ENCODE peak calls at places on chromosomes 16 and 17, in nine cellular contexts. B, U, V, M, W, P, H, L and O are unnamed samples.

GRCh38 chr17:44345497-44346026 is 460 bp downstream of the GRN start:
- DNase-seq in B (no peak), U (peak), V (peak), M (peak), W (no peak), P (no peak), H (no peak), L (peak), O (peak)

GRCh38 chr17:10171581-10171981 is 26.8 kb downstream of the GAS7 start:
- DNase-seq in B (no peak), U (no peak), V (peak), M (no peak), W (no peak), P (no peak), H (no peak), L (no peak), O (no peak)

GRCh38 chr16:56337131-56337857 is 88.1 kb downstream of the AMFR start:
- DNase-seq in B (no peak), U (no peak), V (no peak), M (no peak), W (no peak), P (no peak), H (no peak), L (no peak), O (no peak)

GRCh38 chr16:54722210-54722676 is 208.4 kb upstream of the IRX5 start:
- DNase-seq in B (no peak), U (no peak), V (no peak), M (no peak), W (peak), P (no peak), H (no peak), L (no peak), O (no peak)

GRCh38 chr17:38397227-38397626 is 31.0 kb upstream of the ARHGAP23 start:
- DNase-seq in B (no peak), U (no peak), V (no peak), M (no peak), W (no peak), P (no peak), H (no peak), L (no peak), O (no peak)

GRCh38 chr16:76756423-76756822 is 434.6 kb upstream of the MON1B start:
- DNase-seq in B (no peak), U (no peak), V (no peak), M (no peak), W (no peak), P (no peak), H (no peak), L (no peak), O (no peak)

GRCh38 chr16:27318399-27319256 is 4.9 kb downstream of the IL4R start:
- DNase-seq in B (peak), U (no peak), V (peak), M (no peak), W (no peak), P (no peak), H (no peak), L (peak), O (no peak)

GRCh38 chr17:37571674-37572073 is 37.5 kb downstream of the SYNRG start:
- DNase-seq in B (no peak), U (no peak), V (peak), M (no peak), W (no peak), P (no peak), H (no peak), L (no peak), O (no peak)

GRCh38 chr16:13070268-13070667 is 168.9 kb downstream of the SHISA9 start:
- DNase-seq in B (no peak), U (no peak), V (no peak), M (no peak), W (no peak), P (no peak), H (peak), L (no peak), O (no peak)

GRCh38 chr17:42518046-42518754 is 17.8 kb upstream of the NAGLU start:
- DNase-seq in B (no peak), U (peak), V (peak), M (peak), W (peak), P (peak), H (no peak), L (peak), O (peak)

GRCh38 chr17:335691-336090 is 16.9 kb downstream of the RPH3AL start:
- DNase-seq in B (no peak), U (no peak), V (no peak), M (no peak), W (no peak), P (no peak), H (no peak), L (no peak), O (no peak)

GRCh38 chr17:68694791-68695485 is 93.8 kb upstream of the FAM20A start:
- DNase-seq in B (no peak), U (no peak), V (no peak), M (no peak), W (no peak), P (no peak), H (no peak), L (no peak), O (no peak)

GRCh38 chr17:12983986-12984932 is 33.6 kb downstream of the ELAC2 start:
- DNase-seq in B (no peak), U (no peak), V (peak), M (peak), W (no peak), P (peak), H (no peak), L (peak), O (no peak)

GRCh38 chr16:79329163-79329521 is 271.4 kb downstream of the MAF start:
- DNase-seq in B (no peak), U (no peak), V (no peak), M (peak), W (no peak), P (no peak), H (no peak), L (no peak), O (no peak)

GRCh38 chr16:49603956-49604355 is 230.4 kb downstream of the C16orf78 start:
- DNase-seq in B (no peak), U (no peak), V (no peak), M (no peak), W (no peak), P (no peak), H (no peak), L (no peak), O (no peak)

GRCh38 chr16:81315271-81316175 is 761 bp downstream of the GAN start:
- DNase-seq in B (peak), U (peak), V (peak), M (peak), W (no peak), P (peak), H (no peak), L (peak), O (peak)

GRCh38 chr17:1532836-1533602 is 16.6 kb upstream of the INPP5K start:
- DNase-seq in B (peak), U (peak), V (no peak), M (no peak), W (no peak), P (no peak), H (peak), L (no peak), O (peak)

GRCh38 chr17:7017827-7018200 is 5.0 kb upstream of the BCL6B start:
- DNase-seq in B (no peak), U (no peak), V (no peak), M (no peak), W (no peak), P (no peak), H (no peak), L (no peak), O (no peak)

GRCh38 chr16:1308036-1308976 is 1.1 kb upstream of the UBE2I start:
- DNase-seq in B (no peak), U (peak), V (peak), M (no peak), W (no peak), P (no peak), H (no peak), L (no peak), O (peak)

GRCh38 chr17:73291260-73291801 is 20.5 kb downstream of the CDC42EP4 start:
- DNase-seq in B (peak), U (peak), V (peak), M (peak), W (no peak), P (peak), H (no peak), L (peak), O (peak)

GRCh38 chr17:21357696-21358095 is 18.5 kb upstream of the KCNJ12 start:
- DNase-seq in B (no peak), U (no peak), V (no peak), M (no peak), W (no peak), P (no peak), H (no peak), L (no peak), O (no peak)

GRCh38 chr17:1713878-1714487 is 3.8 kb upstream of the TLCD2 start:
- DNase-seq in B (no peak), U (peak), V (peak), M (no peak), W (no peak), P (no peak), H (no peak), L (no peak), O (no peak)

GRCh38 chr16:19588661-19589060 is 33.2 kb downstream of the VPS35L start:
- DNase-seq in B (no peak), U (no peak), V (no peak), M (no peak), W (no peak), P (no peak), H (no peak), L (no peak), O (no peak)

GRCh38 chr16:48901712-48902374 is 291.9 kb upstream of the N4BP1 start:
- DNase-seq in B (no peak), U (no peak), V (no peak), M (no peak), W (no peak), P (no peak), H (no peak), L (no peak), O (no peak)

GRCh38 chr17:57678393-57678792 is 66.7 kb downstream of the CCDC182 start:
- DNase-seq in B (no peak), U (no peak), V (no peak), M (no peak), W (no peak), P (no peak), H (no peak), L (no peak), O (no peak)

GRCh38 chr16:57304169-57305061 is 19.9 kb upstream of the PLLP start:
- DNase-seq in B (no peak), U (peak), V (peak), M (no peak), W (no peak), P (peak), H (no peak), L (peak), O (no peak)

GRCh38 chr16:88387941-88388627 is 5.3 kb downstream of the ZNF469 start:
- DNase-seq in B (no peak), U (peak), V (peak), M (no peak), W (no peak), P (no peak), H (no peak), L (no peak), O (no peak)

GRCh38 chr17:1491406-1492248 is 859 bp downstream of the MYO1C start:
- DNase-seq in B (peak), U (no peak), V (no peak), M (no peak), W (no peak), P (peak), H (no peak), L (peak), O (peak)

GRCh38 chr16:57416084-57416483 is 11.5 kb downstream of the CCL17 start:
- DNase-seq in B (no peak), U (no peak), V (no peak), M (no peak), W (no peak), P (no peak), H (no peak), L (no peak), O (no peak)

GRCh38 chr17:68511671-68512246 is 471 bp upstream of the PRKAR1A start:
- DNase-seq in B (peak), U (peak), V (peak), M (peak), W (no peak), P (peak), H (peak), L (peak), O (peak)

GRCh38 chr16:55035037-55035436 is 104.4 kb downstream of the IRX5 start:
- DNase-seq in B (no peak), U (peak), V (no peak), M (no peak), W (no peak), P (peak), H (no peak), L (no peak), O (peak)

GRCh38 chr16:19153876-19154275 is 14.2 kb upstream of the SYT17 start:
- DNase-seq in B (no peak), U (peak), V (peak), M (no peak), W (no peak), P (peak), H (no peak), L (no peak), O (peak)

GRCh38 chr17:77881545-77881944 is 77.0 kb upstream of the TNRC6C start:
- DNase-seq in B (peak), U (no peak), V (peak), M (peak), W (peak), P (peak), H (no peak), L (peak), O (peak)

GRCh38 chr17:2710804-2711607 is 558 bp downstream of the CLUH start:
- DNase-seq in B (no peak), U (no peak), V (no peak), M (no peak), W (no peak), P (no peak), H (no peak), L (no peak), O (peak)

GRCh38 chr17:63335818-63336217 is 110.3 kb downstream of the CYB561 start:
- DNase-seq in B (no peak), U (no peak), V (no peak), M (no peak), W (no peak), P (no peak), H (no peak), L (no peak), O (no peak)

GRCh38 chr16:67191995-67192681 is at the start of gene E2F4:
- DNase-seq in B (peak), U (peak), V (peak), M (peak), W (peak), P (peak), H (no peak), L (peak), O (peak)
- TF ChIP-seq POLR2A in B (peak), U (peak), V (peak), M (peak), W (peak), P (peak), H (peak), L (no peak), O (peak)

DNA sequence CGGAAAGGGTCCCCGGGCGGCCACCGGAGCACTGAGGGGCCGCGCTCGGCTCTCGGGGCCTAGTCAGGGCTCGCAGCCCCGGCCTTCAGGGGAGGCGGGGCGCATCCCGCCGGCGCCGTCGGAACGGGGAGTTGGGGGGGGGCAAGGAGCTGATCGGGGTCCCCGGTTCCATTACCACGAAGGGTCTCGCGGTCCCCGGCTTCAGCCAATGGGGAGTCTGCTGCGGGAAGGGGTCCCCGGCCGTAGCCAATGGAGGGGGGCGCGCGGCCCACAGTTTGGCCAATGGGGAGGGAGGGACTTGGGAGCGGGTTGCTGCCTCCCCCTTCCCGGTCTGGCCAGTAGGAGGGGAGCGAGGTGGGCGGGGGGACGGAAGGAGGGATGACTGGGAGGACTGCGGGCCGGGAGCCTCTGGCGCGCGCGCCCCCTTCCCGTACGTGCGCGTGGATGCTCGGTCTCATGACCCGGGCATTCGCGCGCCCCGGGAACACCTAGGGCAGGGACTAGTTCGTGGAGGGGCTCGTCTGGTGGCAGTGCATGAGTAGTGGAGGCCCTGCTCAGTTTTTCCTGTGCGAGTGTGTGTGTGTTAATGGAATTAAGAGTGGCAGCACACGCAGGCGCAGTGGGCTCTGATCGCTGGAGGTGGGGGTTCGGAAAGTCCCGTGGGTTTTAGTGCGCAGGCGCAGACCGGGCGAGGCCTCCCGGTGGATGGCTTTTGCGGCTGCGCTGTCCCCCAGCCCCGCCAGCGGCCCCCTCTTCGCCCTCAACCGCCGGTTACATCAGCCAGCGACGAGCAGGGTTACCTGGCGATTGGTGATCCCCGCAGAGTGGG is 1.1 kb downstream of the ATXN2L start:
- DNase-seq in B (peak), U (peak), V (peak), M (peak), W (peak), P (peak), H (peak), L (peak), O (peak)
- TF ChIP-seq POLR2A in B (no peak), U (peak), V (peak), M (peak), W (peak), P (peak), H (peak), L (no peak), O (peak)

GRCh38 chr16:70255584-70255983 is 3.8 kb upstream of the EXOSC6 start:
- DNase-seq in B (no peak), U (no peak), V (no peak), M (no peak), W (no peak), P (no peak), H (no peak), L (no peak), O (no peak)

GRCh38 chr16:70254965-70255286 is 3.2 kb upstream of the EXOSC6 start:
- DNase-seq in B (no peak), U (no peak), V (no peak), M (no peak), W (no peak), P (no peak), H (no peak), L (no peak), O (no peak)

GRCh38 chr16:70252355-70252988 is 732 bp upstream of the EXOSC6 start:
- DNase-seq in B (no peak), U (peak), V (peak), M (no peak), W (no peak), P (peak), H (no peak), L (no peak), O (peak)

GRCh38 chr16:70253291-70254094 is 1.8 kb upstream of the EXOSC6 start:
- DNase-seq in B (no peak), U (peak), V (peak), M (peak), W (no peak), P (peak), H (no peak), L (no peak), O (peak)

GRCh38 chr16:70254095-70254964 is 2.6 kb upstream of the EXOSC6 start:
- DNase-seq in B (no peak), U (no peak), V (peak), M (no peak), W (no peak), P (no peak), H (no peak), L (no peak), O (no peak)
- TF ChIP-seq POLR2A in B (no peak), U (no peak), V (no peak), M (no peak), W (no peak), P (no peak), H (no peak), L (no peak), O (no peak)

DNA sequence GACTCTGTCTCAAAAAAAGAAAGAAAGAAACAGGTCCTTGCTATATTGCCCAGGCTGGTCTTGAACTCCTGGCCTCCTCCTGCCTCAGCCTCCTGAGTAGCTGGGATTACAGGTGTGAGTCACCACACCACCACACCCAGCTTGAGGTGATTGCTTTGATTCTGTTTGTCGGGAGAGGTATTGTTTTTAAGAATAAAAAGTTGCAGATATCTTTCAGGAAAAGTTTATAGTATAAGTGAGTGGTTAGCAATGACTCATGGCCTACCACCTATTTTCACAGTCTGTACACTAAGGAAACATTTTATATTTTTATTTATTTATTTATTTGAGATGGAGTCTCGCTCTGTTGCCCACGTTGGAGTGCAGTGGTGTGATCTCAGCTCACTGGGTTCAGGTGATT is 45.0 kb downstream of the RHOT1 start:
- DNase-seq in B (no peak), U (no peak), V (peak), M (no peak), W (no peak), P (no peak), H (no peak), L (no peak), O (no peak)
- TF ChIP-seq POLR2A in B (no peak), U (no peak), V (no peak), M (no peak), W (no peak), P (no peak), H (no peak), L (no peak), O (no peak)

GRCh38 chr16:73057369-73058210 is 9.7 kb upstream of the ZFHX3 start:
- DNase-seq in B (no peak), U (no peak), V (no peak), M (no peak), W (no peak), P (no peak), H (no peak), L (peak), O (peak)
- TF ChIP-seq POLR2A in B (no peak), U (peak), V (peak), M (no peak), W (no peak), P (no peak), H (no peak), L (no peak), O (no peak)

GRCh38 chr16:70746708-70747424 is 54.1 kb downstream of the VAC14 start:
- DNase-seq in B (no peak), U (peak), V (peak), M (peak), W (peak), P (peak), H (no peak), L (peak), O (peak)

GRCh38 chr16:70749681-70750601 is 51.0 kb downstream of the VAC14 start:
- DNase-seq in B (no peak), U (no peak), V (no peak), M (no peak), W (no peak), P (no peak), H (no peak), L (no peak), O (no peak)

GRCh38 chr16:70750893-70751467 is 50.0 kb downstream of the VAC14 start:
- DNase-seq in B (no peak), U (peak), V (peak), M (peak), W (peak), P (peak), H (no peak), L (peak), O (no peak)

GRCh38 chr16:70747703-70748631 is 53.0 kb downstream of the VAC14 start:
- DNase-seq in B (no peak), U (no peak), V (peak), M (no peak), W (no peak), P (peak), H (no peak), L (no peak), O (peak)

GRCh38 chr16:70749006-70749678 is 51.8 kb downstream of the VAC14 start:
- DNase-seq in B (no peak), U (no peak), V (no peak), M (no peak), W (no peak), P (no peak), H (no peak), L (no peak), O (no peak)
- TF ChIP-seq POLR2A in B (no peak), U (no peak), V (no peak), M (no peak), W (no peak), P (no peak), H (no peak), L (no peak), O (no peak)